ENCODE peak calls at places on chromosomes 12 and 14, in seven cellular contexts. H is pancreas; J is IMR-90; I is stomach; W is naive thymus-derived CD4-positive, alpha-beta T cell; C is dorsolateral prefrontal cortex; S is effector memory CD4-positive, alpha-beta T cell. N is an unnamed sample. For H3K27me3, the result is how much of the 10 kb centered on the place peaks cover.

GRCh38 chr12:27549801-27550652 is 26.0 kb downstream of the PPFIBP1 start:
- DNase-seq in W (no peak), J (peak), S (no peak), H (peak), I (peak), C (no peak), N (peak)

GRCh38 chr12:57611116-57611809 is at the start of gene ARHGEF25:
- DNase-seq in H (peak), W (no peak), C (peak), S (no peak), J (peak), I (peak), N (peak)

GRCh38 chr12:99154264-99154982 is 493.1 kb upstream of the GARIN6 start:
- DNase-seq in I (no peak), W (no peak), S (no peak), C (peak), H (no peak), J (no peak), N (no peak)

GRCh38 chr12:39692258-39692853 is 72.8 kb upstream of the ABCD2 start:
- DNase-seq in W (no peak), S (no peak), I (no peak), J (no peak), H (no peak), C (no peak), N (no peak)

GRCh38 chr14:53927171-53927570 is 29.5 kb downstream of the BMP4 start:
- DNase-seq in C (no peak), S (no peak), I (no peak), H (no peak), J (peak), W (no peak), N (no peak)

GRCh38 chr12:125131958-125132357 is 66.7 kb downstream of the AACS start:
- DNase-seq in W (no peak), H (no peak), I (no peak), J (no peak), C (no peak), S (no peak), N (no peak)

GRCh38 chr14:100528962-100529560 is 58.2 kb downstream of the BEGAIN start:
- DNase-seq in S (no peak), J (no peak), I (peak), C (peak), W (no peak), H (peak), N (no peak)

GRCh38 chr14:28321475-28322244 is 444.9 kb upstream of the FOXG1 start:
- DNase-seq in C (no peak), I (no peak), S (no peak), H (no peak), W (no peak), J (no peak), N (no peak)

GRCh38 chr12:662541-663292 is 528 bp downstream of the NINJ2 start:
- DNase-seq in W (no peak), S (no peak), H (no peak), I (no peak), C (no peak), J (no peak), N (no peak)

GRCh38 chr12:113091506-113091905 is 35.0 kb downstream of the DTX1 start:
- DNase-seq in I (no peak), W (no peak), H (no peak), J (no peak), S (no peak), C (no peak), N (no peak)
- H3K27me3 ChIP-seq in I (half or more), W (under half), H (under half), J (under half), S (under half), C (under half), N (under half)

GRCh38 chr12:5912011-5912410 is 33.0 kb downstream of the ANO2 start:
- DNase-seq in C (no peak), W (no peak), S (no peak), H (no peak), J (no peak), I (no peak), N (no peak)

GRCh38 chr12:5915511-5915910 is 29.5 kb downstream of the ANO2 start:
- DNase-seq in C (no peak), S (no peak), J (no peak), W (no peak), I (no peak), H (no peak), N (no peak)

GRCh38 chr12:5910790-5911548 is 34.1 kb downstream of the ANO2 start:
- DNase-seq in I (no peak), W (no peak), C (no peak), S (no peak), J (no peak), H (no peak), N (no peak)

GRCh38 chr12:5914387-5915149 is 30.5 kb downstream of the ANO2 start:
- DNase-seq in H (no peak), S (no peak), J (no peak), W (no peak), I (no peak), C (no peak), N (no peak)

GRCh38 chr12:5912437-5913334 is 32.4 kb downstream of the ANO2 start:
- DNase-seq in J (no peak), C (no peak), W (no peak), I (no peak), S (no peak), H (no peak), N (no peak)
- H3K27me3 ChIP-seq in J (under half), C (under half), W (under half), I (under half), S (under half), H (under half), N (under half)

GRCh38 chr14:57388072-57388471 is 2.3 kb upstream of the NAA30 start:
- DNase-seq in C (no peak), W (no peak), I (no peak), H (no peak), S (no peak), J (no peak), N (no peak)
- H3K27me3 ChIP-seq in C (under half), W (under half), I (under half), H (under half), S (under half), J (under half), N (under half)

GRCh38 chr12:3010214-3010930 is 51.2 kb downstream of the TEAD4 start:
- DNase-seq in S (no peak), H (no peak), J (no peak), I (no peak), W (no peak), C (no peak), N (no peak)
- H3K27me3 ChIP-seq in S (under half), H (under half), J (under half), I (under half), W (under half), C (under half), N (under half)

DNA sequence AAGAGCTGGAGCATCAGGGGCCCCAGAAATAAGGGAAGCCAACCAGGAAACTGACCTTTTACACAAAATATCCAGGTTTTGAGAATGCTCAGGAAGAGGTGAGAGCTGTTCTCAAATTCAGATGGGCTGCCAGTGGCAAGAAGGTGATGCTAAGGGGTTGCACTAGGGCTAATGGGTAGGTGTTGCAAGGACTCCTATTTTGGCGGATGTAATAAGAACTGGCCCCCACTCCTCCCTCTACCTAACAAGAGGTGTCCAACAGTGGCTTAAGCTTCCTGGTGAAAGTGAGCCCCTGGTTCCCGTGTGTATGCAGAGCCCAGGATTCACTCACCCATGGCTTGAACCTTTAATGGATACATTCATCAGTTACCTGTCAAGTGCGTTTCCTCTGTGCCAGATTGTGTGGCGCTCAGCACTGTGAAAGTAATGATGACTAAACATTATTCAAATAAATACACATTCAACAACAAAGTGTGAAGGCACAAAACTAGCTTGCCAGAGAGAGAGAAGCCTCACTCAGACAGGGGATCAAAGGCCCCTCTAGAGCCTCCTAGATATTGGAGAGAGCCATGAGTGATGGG is 705 bp upstream of the CHGA start:
- DNase-seq in H (no peak), J (no peak), I (no peak), C (no peak), S (no peak), W (no peak), N (no peak)
- H3K27me3 ChIP-seq in H (under half), J (under half), I (half or more), C (under half), S (under half), W (under half), N (under half)

DNA sequence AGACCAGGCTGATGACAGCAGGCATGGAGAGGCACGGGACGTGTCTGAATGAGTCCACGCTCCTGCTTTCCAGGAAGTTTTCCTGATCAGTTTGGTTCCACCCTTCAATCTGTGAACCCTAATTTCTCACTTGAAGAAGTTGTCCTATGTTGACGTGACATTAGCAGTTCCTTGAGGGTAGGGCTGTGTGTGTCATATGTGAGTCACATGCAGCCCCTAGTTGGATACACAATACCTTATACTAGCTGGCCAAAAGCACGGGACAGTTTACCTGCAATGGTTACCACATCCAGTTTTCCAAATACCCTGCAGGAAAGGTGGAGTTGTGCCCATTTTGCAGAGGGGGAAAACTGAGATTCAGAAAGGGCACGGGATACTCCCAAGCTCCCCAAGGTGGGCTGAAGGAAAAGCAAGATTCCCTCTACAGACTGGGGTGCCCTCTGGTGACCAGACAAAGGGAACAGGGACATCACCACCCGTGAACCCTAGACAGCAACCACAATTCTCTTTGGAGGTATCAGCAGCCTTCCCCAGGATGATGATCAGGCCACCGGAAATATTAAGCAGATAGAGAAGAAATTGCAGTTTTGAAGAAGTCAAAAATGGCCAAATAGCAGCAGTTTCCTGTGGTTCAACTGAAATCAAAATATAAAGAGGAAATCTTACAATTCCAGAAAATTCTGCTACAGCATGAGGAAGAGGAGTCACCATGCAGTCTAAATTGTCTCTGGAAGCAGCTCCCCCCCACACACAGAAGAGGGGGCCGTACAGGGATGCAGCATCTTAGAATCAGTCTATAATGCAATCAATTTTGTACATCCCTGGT is 194.4 kb downstream of the PHETA1 start:
- DNase-seq in C (no peak), W (no peak), J (no peak), S (no peak), I (no peak), H (no peak), N (no peak)
- H3K27me3 ChIP-seq in C (under half), W (under half), J (under half), S (under half), I (under half), H (under half), N (under half)

DNA sequence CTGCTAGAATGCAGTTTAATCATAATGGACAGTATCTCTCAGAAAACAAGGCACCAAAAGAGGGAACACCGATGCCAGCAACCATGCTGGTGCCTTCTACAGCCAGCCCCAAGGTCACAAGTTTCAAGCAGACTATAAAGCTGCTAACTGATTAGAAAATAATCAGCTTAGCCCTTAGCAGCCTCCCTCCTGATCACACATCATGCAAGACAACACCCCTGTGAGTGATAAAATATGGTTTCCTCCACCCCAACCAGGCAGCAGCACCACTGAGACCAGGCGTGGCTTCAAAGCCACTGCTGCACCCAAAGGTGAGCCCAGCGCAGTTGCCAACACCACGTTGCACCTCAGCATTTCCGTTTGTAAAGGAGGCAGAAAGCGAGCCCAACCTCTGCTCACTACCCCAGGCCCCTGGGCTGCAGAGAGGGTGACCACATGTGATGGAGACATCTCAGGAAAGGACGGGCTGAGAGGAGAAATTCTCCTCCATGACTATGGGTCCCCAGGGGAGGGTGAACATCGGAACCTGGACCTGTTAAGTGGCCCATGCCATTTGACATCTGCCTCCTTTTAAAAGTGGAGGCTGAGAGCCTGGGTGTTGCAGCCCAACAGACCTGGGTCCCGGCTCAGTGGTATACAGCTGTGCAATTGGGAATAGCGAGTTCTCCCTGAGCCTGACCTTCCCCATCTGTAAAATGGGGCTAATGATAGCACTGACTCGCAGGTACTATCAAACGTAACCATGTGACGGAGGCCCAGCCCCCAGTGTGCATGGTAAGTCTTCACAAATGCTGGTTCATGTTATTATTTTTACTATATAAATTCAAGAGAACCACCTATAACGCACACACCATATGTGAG is 11.5 kb downstream of the ZFP36L1 start:
- DNase-seq in S (peak), I (peak), J (no peak), C (no peak), W (no peak), H (no peak), N (peak)
- H3K27me3 ChIP-seq in S (under half), I (under half), J (under half), C (under half), W (under half), H (under half), N (under half)

GRCh38 chr12:65754744-65755595 is 69.3 kb upstream of the HMGA2 start:
- DNase-seq in C (no peak), H (no peak), J (no peak), I (no peak), W (no peak), S (no peak), N (no peak)
- H3K27me3 ChIP-seq in C (under half), H (under half), J (under half), I (under half), W (under half), S (under half), N (under half)

N was measured in transverse colon.